ENCODE peak calls at places on chromosomes 7 and 10, in nine cellular contexts. E, P, V, C, B, T, Q, S and X are unnamed samples.

GRCh38 chr7:84040365-84040764 is 154.2 kb downstream of the SEMA3A start:
- DNase-seq in E (no peak), P (no peak), V (no peak), C (no peak), B (no peak), T (peak; percentile 27), Q (no peak), S (peak; percentile 9), X (peak; percentile 3)

GRCh38 chr7:153829523-153829922 is 222.7 kb upstream of the DPP6 start:
- DNase-seq in E (no peak), P (no peak), V (no peak), C (no peak), B (no peak), T (no peak), Q (no peak), S (no peak), X (no peak)

GRCh38 chr10:78267598-78267997 is 233.9 kb downstream of the RPS24 start:
- DNase-seq in E (no peak), P (peak; percentile 43), V (no peak), C (no peak), B (no peak), T (no peak), Q (no peak), S (no peak), X (no peak)

GRCh38 chr10:33897255-33897893 is 562.9 kb upstream of the NRP1 start:
- DNase-seq in E (no peak), P (no peak), V (no peak), C (no peak), B (no peak), T (no peak), Q (no peak), S (no peak), X (no peak)

GRCh38 chr7:11690395-11690794 is 141.6 kb downstream of the THSD7A start:
- DNase-seq in E (no peak), P (no peak), V (no peak), C (no peak), B (no peak), T (no peak), Q (no peak), S (no peak), X (no peak)

GRCh38 chr7:155665957-155666287 is 21.5 kb downstream of the RBM33 start:
- DNase-seq in E (no peak), P (peak; percentile 78), V (no peak), C (peak; percentile 35), B (no peak), T (no peak), Q (no peak), S (no peak), X (no peak)

GRCh38 chr10:79488303-79488702 is 24.0 kb upstream of the EIF5AL1 start:
- DNase-seq in E (no peak), P (peak; percentile 100), V (no peak), C (peak; percentile 63), B (peak; percentile 83), T (peak; percentile 36), Q (peak; percentile 85), S (no peak), X (peak; percentile 46)

GRCh38 chr10:75061709-75062108 is 49.7 kb upstream of the SAMD8 start:
- DNase-seq in E (no peak), P (no peak), V (no peak), C (no peak), B (no peak), T (no peak), Q (no peak), S (no peak), X (no peak)

GRCh38 chr7:151695856-151696555 is 176.3 kb upstream of the RHEB start:
- DNase-seq in E (no peak), P (no peak), V (no peak), C (no peak), B (no peak), T (no peak), Q (no peak), S (no peak), X (no peak)

GRCh38 chr10:51832652-51833383 is 133.4 kb upstream of the CSTF2T start:
- DNase-seq in E (no peak), P (peak; percentile 100), V (no peak), C (no peak), B (no peak), T (no peak), Q (no peak), S (no peak), X (no peak)

GRCh38 chr10:85926986-85927385 is 439.6 kb downstream of the GRID1 start:
- DNase-seq in E (no peak), P (no peak), V (no peak), C (no peak), B (no peak), T (no peak), Q (no peak), S (no peak), X (no peak)

GRCh38 chr10:12960939-12961338 is 40.6 kb downstream of the CCDC3 start:
- DNase-seq in E (no peak), P (no peak), V (no peak), C (no peak), B (no peak), T (no peak), Q (peak; percentile 48), S (no peak), X (no peak)

GRCh38 chr7:100584677-100585510 is 1.0 kb downstream of the LRCH4 start:
- DNase-seq in E (peak; percentile 35), P (peak; percentile 48), V (no peak), C (no peak), B (peak; percentile 80), T (peak; percentile 43), Q (peak; percentile 79), S (peak; percentile 77), X (peak; percentile 67)

GRCh38 chr7:38169862-38170261 is 8.2 kb upstream of the STARD3NL start:
- DNase-seq in E (no peak), P (peak; percentile 81), V (no peak), C (peak; percentile 9), B (peak; percentile 60), T (no peak), Q (no peak), S (no peak), X (peak; percentile 42)

GRCh38 chr7:38177621-38178003 is 433 bp upstream of the STARD3NL start:
- DNase-seq in E (no peak), P (no peak), V (no peak), C (no peak), B (no peak), T (no peak), Q (no peak), S (no peak), X (no peak)

DNA sequence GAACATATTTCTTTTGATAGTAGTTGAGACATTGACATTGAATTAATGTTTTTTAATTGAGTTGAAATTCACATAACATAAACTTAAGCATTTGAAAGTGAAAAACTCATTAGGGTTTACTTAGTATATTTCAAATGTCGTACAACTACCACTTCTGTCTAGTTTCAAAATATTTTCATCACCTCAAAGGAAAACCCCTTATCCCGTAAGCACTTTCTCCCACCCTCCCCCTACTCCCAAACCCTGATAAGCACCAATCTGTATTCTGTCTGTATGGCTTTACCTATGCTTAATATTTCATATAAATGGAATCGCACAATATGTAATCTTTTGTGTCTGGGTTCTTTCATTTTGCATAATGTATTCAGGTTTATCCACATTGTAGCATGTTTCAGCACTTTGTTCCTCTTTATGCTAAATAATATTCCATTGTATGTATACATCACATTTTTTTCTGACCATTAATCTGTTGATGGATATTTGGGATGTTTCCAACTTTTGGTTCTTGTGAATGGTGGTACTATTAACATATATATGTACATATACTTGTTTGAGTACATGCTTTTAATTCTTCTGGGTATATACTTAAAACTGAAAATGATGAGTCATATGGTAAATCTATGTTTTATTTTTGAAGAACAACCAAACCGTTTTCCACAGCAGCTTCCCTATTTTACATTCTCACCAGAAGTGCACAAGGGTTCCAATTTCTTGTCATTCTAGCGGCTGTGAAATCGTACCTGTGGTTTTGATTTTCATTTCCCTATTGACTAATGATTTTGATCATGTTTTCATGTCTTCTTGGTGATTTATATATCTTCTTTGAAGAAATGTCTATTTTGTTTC is 6.3 kb upstream of the STARD3NL start:
- DNase-seq in E (no peak), P (no peak), V (no peak), C (no peak), B (no peak), T (no peak), Q (no peak), S (no peak), X (no peak)
- H3K27ac ChIP-seq in E (no peak overlapping the region), P (no peak overlapping the region), V (no peak overlapping the region), C (no peak overlapping the region), B (no peak overlapping the region), T (no peak overlapping the region), Q (no peak overlapping the region), S (no peak overlapping the region), X (no peak overlapping the region)

DNA sequence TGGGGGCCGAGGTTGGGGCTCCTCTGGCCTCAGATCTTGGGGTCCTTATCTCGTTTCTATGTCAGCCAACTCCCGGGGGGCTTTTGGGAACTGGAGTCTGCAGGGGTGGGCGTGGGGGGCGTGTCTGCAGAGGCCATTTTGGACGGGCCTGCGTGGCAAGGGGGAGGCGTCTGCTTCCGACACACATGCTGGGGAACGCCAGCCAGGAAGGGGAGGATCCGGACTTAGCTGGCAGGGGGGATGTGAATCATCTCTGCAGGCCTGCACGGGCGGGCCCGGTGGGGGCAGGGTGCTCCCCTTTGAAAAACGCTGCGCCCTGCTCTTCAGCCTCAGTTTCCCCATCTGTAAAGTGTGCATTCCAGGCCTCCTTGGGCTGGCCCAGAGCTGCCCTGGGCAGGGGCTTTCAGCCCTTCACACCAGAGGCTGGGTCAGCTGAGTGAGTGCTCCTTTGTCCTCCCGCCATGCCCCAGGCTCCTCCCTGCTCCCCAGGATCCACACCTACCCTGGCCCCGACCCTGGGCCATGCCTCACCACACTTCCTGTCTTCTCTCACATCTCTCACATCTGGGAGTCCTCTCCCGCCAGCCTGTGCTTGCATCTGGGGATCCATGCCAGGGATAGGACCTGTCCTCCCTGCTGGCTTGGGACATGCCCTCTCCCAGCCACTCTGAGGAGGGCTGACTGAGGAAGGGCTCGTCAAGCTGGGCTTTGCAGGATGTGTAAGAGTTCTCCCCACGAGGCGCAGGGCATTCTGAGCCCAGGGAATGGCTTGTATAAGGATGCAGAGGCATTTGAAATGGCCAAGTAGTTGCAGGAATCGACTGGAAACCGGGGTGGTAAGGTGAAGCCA is 172.6 kb upstream of the TNRC18 start:
- DNase-seq in E (peak; percentile 13), P (peak; percentile 87), V (peak; percentile 71), C (peak; percentile 84), B (peak; percentile 93), T (peak; percentile 36), Q (peak; percentile 92), S (no peak), X (peak; percentile 62)
- H3K27ac ChIP-seq in E (no peak overlapping the region), P (peak overlapping the region; percentile 93), V (peak overlapping the region; percentile 66), C (peak overlapping the region; percentile 98), B (peak overlapping the region; percentile 28), T (peak overlapping the region; percentile 1), Q (peak overlapping the region; percentile 81), S (peak overlapping the region; percentile 98), X (peak overlapping the region; percentile 38)

DNA sequence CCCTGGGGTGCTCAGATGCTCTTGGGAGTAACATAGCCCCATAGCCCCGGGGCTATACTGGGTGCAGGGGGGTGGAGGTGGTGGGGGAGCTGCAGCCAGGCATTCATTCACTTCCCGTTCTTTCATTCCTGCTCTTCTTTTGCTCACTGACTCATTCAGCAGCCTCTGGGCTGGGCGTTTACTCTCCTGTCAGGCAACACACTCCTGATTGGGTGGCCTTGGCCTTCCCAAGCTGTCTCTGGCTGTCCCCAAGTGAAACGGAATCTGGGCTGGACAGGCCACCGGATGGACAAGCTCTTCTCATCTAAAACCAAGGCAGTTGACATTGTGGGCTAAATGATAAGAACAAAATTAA is 34.6 kb downstream of the CHST3 start:
- DNase-seq in E (no peak), P (peak; percentile 86), V (no peak), C (peak; percentile 87), B (peak; percentile 79), T (peak; percentile 50), Q (peak; percentile 76), S (no peak), X (peak; percentile 37)
- H3K27ac ChIP-seq in E (no peak overlapping the region), P (peak overlapping the region; percentile 87), V (no peak overlapping the region), C (peak overlapping the region; percentile 82), B (peak overlapping the region; percentile 85), T (peak overlapping the region; percentile 3), Q (peak overlapping the region; percentile 78), S (no peak overlapping the region), X (peak overlapping the region; percentile 71)

GRCh38 chr10:49044293-49045217 is 70.8 kb downstream of the VSTM4 start:
- DNase-seq in E (no peak), P (no peak), V (no peak), C (no peak), B (no peak), T (no peak), Q (no peak), S (no peak), X (no peak)
- H3K27ac ChIP-seq in E (no peak overlapping the region), P (no peak overlapping the region), V (no peak overlapping the region), C (no peak overlapping the region), B (no peak overlapping the region), T (no peak overlapping the region), Q (no peak overlapping the region), S (no peak overlapping the region), X (no peak overlapping the region)